ENCODE peak calls at places on chromosomes 12 and 14, in seven cellular contexts. K is neural progenitor cell, J is MM.1S, O is GM23248, X is GM23338, U is HCT116, F is OCI-LY7. P is an unnamed sample.

GRCh38 chr12:104506691-104507401 is 50.1 kb downstream of the CHST11 start:
- DNase-seq in K (no peak), J (no peak), O (no peak), X (peak), U (no peak), F (no peak), P (no peak)

GRCh38 chr14:69553221-69553620 is 21.4 kb downstream of the CCDC177 start:
- DNase-seq in K (no peak), J (no peak), O (peak), X (no peak), U (no peak), F (no peak), P (no peak)

GRCh38 chr14:90828642-90829487 is 12.6 kb upstream of the TTC7B start:
- DNase-seq in K (no peak), J (peak), O (no peak), X (no peak), U (no peak), F (no peak), P (no peak)

GRCh38 chr14:71187633-71188356 is 280.5 kb downstream of the PCNX1 start:
- DNase-seq in K (peak), J (no peak), O (no peak), X (peak), U (no peak), F (no peak), P (peak)

GRCh38 chr12:45704968-45705367 is 24.5 kb upstream of the ARID2 start:
- DNase-seq in K (no peak), J (no peak), O (no peak), X (no peak), U (no peak), F (no peak), P (no peak)

GRCh38 chr12:91685917-91686316 is 459.7 kb downstream of the BTG1 start:
- DNase-seq in K (no peak), J (no peak), O (peak), X (no peak), U (peak), F (no peak), P (peak)

GRCh38 chr14:31902002-31902401 is 175.1 kb upstream of the ARHGAP5 start:
- DNase-seq in K (no peak), J (no peak), O (no peak), X (no peak), U (peak), F (no peak), P (peak)

GRCh38 chr12:89859513-89860220 is 151.0 kb upstream of the ATP2B1 start:
- DNase-seq in K (no peak), J (no peak), O (peak), X (no peak), U (no peak), F (peak), P (peak)

GRCh38 chr14:105074601-105075053 is 9.4 kb upstream of the GPR132 start:
- DNase-seq in K (peak), J (no peak), O (no peak), X (no peak), U (no peak), F (no peak), P (no peak)

GRCh38 chr14:71588028-71588427 is 344.2 kb upstream of the RGS6 start:
- DNase-seq in K (no peak), J (no peak), O (peak), X (no peak), U (no peak), F (no peak), P (no peak)

GRCh38 chr14:104138098-104138890 is at the start of gene KIF26A:
- DNase-seq in K (peak), J (no peak), O (no peak), X (peak), U (peak), F (no peak), P (peak)

GRCh38 chr12:4214912-4215861 is 58.4 kb upstream of the CCND2 start:
- DNase-seq in K (no peak), J (peak), O (no peak), X (no peak), U (no peak), F (no peak), P (no peak)

GRCh38 chr14:88798161-88798560 is 5.4 kb upstream of the EML5 start:
- DNase-seq in K (no peak), J (no peak), O (no peak), X (peak), U (no peak), F (no peak), P (no peak)

GRCh38 chr14:85471156-85471555 is 58.8 kb upstream of the FLRT2 start:
- DNase-seq in K (no peak), J (no peak), O (peak), X (no peak), U (no peak), F (no peak), P (no peak)

GRCh38 chr12:102765736-102766135 is 151.3 kb downstream of the PAH start:
- DNase-seq in K (no peak), J (no peak), O (no peak), X (no peak), U (no peak), F (no peak), P (no peak)

GRCh38 chr12:92403210-92404175 is 257.8 kb upstream of the BTG1 start:
- DNase-seq in K (no peak), J (peak), O (no peak), X (no peak), U (no peak), F (peak), P (no peak)

GRCh38 chr14:90574640-90575131 is 177.9 kb downstream of the CALM1 start:
- DNase-seq in K (no peak), J (no peak), O (no peak), X (no peak), U (no peak), F (no peak), P (no peak)

GRCh38 chr12:69359531-69360347 is at the start of gene YEATS4:
- DNase-seq in K (peak), J (peak), O (peak), X (peak), U (peak), F (peak), P (peak)

GRCh38 chr14:35046751-35047536 is 872 bp downstream of the FAM177A1 start:
- DNase-seq in K (no peak), J (peak), O (peak), X (peak), U (no peak), F (peak), P (peak)

GRCh38 chr12:27960822-27961221 is 11.7 kb downstream of the PTHLH start:
- DNase-seq in K (no peak), J (no peak), O (no peak), X (no peak), U (no peak), F (no peak), P (no peak)

GRCh38 chr12:1448321-1448720 is 146.1 kb downstream of the FBXL14 start:
- DNase-seq in K (no peak), J (no peak), O (no peak), X (no peak), U (no peak), F (no peak), P (no peak)

GRCh38 chr12:52615912-52616311 is 2.4 kb downstream of the KRT73 start:
- DNase-seq in K (no peak), J (no peak), O (no peak), X (no peak), U (no peak), F (no peak), P (no peak)

GRCh38 chr14:77044776-77045569 is 16.5 kb upstream of the IRF2BPL start:
- DNase-seq in K (no peak), J (no peak), O (peak), X (peak), U (no peak), F (no peak), P (peak)

GRCh38 chr14:91374897-91375747 is 42.5 kb downstream of the CCDC88C start:
- DNase-seq in K (peak), J (peak), O (no peak), X (peak), U (no peak), F (peak), P (no peak)

GRCh38 chr12:58302487-58303011 is 361.2 kb downstream of the ATP23 start:
- DNase-seq in K (no peak), J (no peak), O (no peak), X (peak), U (no peak), F (peak), P (peak)

GRCh38 chr12:51823875-51824565 is 24.5 kb downstream of the FIGNL2 start:
- DNase-seq in K (peak), J (peak), O (peak), X (peak), U (peak), F (peak), P (peak)

GRCh38 chr12:3559601-3560294 is 68.7 kb downstream of the PRMT8 start:
- DNase-seq in K (no peak), J (no peak), O (no peak), X (no peak), U (no peak), F (no peak), P (no peak)

GRCh38 chr14:91714805-91715204 is 17.1 kb downstream of the CATSPERB start:
- DNase-seq in K (peak), J (no peak), O (no peak), X (peak), U (no peak), F (no peak), P (no peak)

GRCh38 chr12:45268672-45269406 is 52.9 kb downstream of the ANO6 start:
- DNase-seq in K (peak), J (peak), O (peak), X (peak), U (peak), F (peak), P (peak)

GRCh38 chr12:120630139-120630895 is 10.1 kb upstream of the CABP1 start:
- DNase-seq in K (no peak), J (no peak), O (peak), X (no peak), U (no peak), F (no peak), P (no peak)

GRCh38 chr14:64970776-64971451 is 1.2 kb downstream of the RAB15 start:
- DNase-seq in K (no peak), J (no peak), O (peak), X (peak), U (no peak), F (no peak), P (peak)

GRCh38 chr12:93089805-93090569 is 160.9 kb upstream of the EEA1 start:
- DNase-seq in K (no peak), J (no peak), O (peak), X (no peak), U (peak), F (no peak), P (peak)

GRCh38 chr12:127625372-127625771 is 641.6 kb upstream of the TMEM132C start:
- DNase-seq in K (no peak), J (no peak), O (no peak), X (no peak), U (no peak), F (no peak), P (no peak)

GRCh38 chr12:64819816-64820402 is 4.5 kb upstream of the TBC1D30 start:
- DNase-seq in K (no peak), J (no peak), O (no peak), X (no peak), U (no peak), F (no peak), P (no peak)

GRCh38 chr12:64824500-64825142 is at the start of gene TBC1D30:
- DNase-seq in K (peak), J (peak), O (peak), X (peak), U (no peak), F (no peak), P (peak)

GRCh38 chr12:64824130-64824499 is 332 bp upstream of the TBC1D30 start:
- DNase-seq in K (no peak), J (no peak), O (no peak), X (peak), U (no peak), F (no peak), P (no peak)

GRCh38 chr12:64820593-64820992 is 3.9 kb upstream of the TBC1D30 start:
- DNase-seq in K (no peak), J (no peak), O (no peak), X (no peak), U (no peak), F (no peak), P (peak)

DNA sequence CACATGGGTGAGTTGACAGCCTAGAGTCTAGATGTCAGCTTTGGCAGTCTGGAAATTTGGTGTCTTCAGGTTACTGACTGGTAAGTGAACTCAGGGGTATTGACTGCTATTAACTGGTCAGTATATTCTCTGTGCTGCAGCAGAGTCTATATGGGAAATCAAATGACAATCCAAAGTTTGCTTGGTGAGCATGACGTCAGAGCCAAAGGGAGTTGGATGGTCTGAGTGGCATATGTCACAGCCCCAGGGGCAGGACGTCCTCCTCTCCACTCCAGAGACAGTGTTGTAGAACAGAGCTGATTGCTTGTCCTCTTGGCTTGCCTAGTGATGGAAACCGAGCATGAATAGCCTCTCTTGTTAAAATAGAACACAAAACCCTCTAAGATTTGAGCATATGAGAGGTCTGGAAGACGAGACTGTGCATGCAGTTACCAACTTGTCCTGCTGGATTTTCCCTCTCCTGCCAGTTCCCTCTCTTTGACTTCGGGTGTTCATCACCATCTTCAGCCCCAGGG is 3.3 kb upstream of the TBC1D30 start:
- DNase-seq in K (no peak), J (no peak), O (no peak), X (no peak), U (no peak), F (no peak), P (no peak)
- H3K4me3 ChIP-seq in K (no peak), J (no peak), O (no peak), X (no peak), U (no peak), F (no peak), P (no peak)

DNA sequence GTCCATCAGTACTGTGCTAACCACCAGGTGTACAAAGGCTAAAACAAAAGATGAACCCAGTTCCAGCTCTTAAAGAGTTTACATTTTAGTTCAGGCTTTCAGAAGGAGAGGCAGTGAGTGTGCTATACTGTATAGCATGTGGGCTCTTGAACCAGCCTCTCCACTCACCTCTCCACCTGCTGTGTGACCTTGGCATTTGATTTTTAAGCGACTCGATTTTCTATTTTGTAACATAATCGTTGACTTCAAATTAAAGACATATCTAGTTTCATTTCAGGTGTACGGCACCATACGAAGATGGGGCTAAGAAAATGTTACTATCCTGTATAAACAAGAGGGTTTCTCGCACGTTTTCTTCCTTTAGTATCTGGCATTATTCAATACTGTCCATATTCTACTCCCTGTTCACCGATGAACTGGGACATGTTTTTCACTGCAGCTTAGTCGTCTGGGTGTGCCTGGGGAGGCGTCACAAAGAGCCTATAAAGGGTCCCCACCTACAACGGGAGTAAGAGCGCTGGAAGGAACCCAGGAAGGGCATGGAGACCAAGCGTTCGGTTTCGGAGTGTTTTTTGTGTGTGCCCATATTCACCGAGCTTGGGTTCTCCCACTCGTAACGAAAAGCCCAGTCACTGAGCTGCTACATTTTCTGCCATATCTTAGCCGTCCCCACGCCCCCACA is 752 bp upstream of the USP15 start:
- DNase-seq in K (no peak), J (peak), O (peak), X (peak), U (no peak), F (peak), P (peak)
- TF ChIP-seq EZH2phosphoT487 in K (no peak), J (no peak), O (no peak), X (no peak), U (no peak), F (no peak), P (no peak)

GRCh38 chr12:24861751-24862575 is 86.9 kb downstream of the BCAT1 start:
- DNase-seq in K (no peak), J (peak), O (no peak), X (no peak), U (no peak), F (no peak), P (no peak)
- H3K4me3 ChIP-seq in K (no peak), J (no peak), O (no peak), X (no peak), U (no peak), F (no peak), P (no peak)

DNA sequence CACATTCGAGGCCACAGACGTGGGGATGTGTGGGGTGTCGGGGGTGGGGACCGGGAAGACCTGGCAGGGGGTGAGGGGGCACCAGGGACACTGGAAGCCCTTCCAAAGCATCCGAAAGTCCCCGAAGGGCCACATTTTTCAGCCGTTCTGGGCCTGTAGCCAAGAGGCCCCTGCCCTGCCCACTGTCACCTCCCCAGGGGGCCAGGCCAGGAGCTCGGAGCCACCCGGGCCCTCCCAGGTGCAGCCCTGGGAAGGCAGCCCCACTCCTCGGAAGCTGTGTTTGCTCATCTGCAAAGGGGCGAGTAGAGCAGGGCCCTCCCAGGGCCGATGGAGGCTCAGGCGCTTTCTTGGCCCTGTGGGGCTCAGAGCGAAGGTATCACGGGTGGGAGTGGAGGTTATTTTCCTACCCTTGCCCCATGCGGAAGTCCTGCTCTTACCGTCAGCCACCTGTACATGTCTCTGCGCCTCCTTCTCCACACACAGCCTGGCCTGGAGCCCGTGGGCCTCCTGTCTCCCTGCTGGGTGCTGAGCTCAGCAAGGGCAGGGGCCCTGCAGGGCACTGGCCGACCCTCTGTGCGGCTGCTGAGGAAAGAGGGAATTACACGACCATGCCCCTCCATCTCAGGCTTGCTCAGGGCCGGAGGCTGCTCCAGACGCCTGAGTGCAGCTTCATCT is 27.2 kb downstream of the NOC4L start:
- DNase-seq in K (no peak), J (no peak), O (no peak), X (no peak), U (no peak), F (no peak), P (no peak)
- TF ChIP-seq EZH2phosphoT487 in K (no peak), J (no peak), O (no peak), X (no peak), U (no peak), F (no peak), P (no peak)

GRCh38 chr12:133206390-133206789 is 25.1 kb downstream of the ZNF268 start:
- DNase-seq in K (no peak), J (no peak), O (no peak), X (no peak), U (no peak), F (no peak), P (no peak)

GRCh38 chr12:133203344-133204263 is 22.3 kb downstream of the ZNF268 start:
- DNase-seq in K (no peak), J (no peak), O (peak), X (peak), U (no peak), F (peak), P (no peak)

GRCh38 chr12:133201888-133202287 is 20.6 kb downstream of the ZNF268 start:
- DNase-seq in K (no peak), J (no peak), O (no peak), X (no peak), U (no peak), F (no peak), P (no peak)

GRCh38 chr12:133202493-133203343 is 21.4 kb downstream of the ZNF268 start:
- DNase-seq in K (no peak), J (no peak), O (peak), X (peak), U (no peak), F (peak), P (no peak)

GRCh38 chr12:133204264-133204603 is 22.9 kb downstream of the ZNF268 start:
- DNase-seq in K (no peak), J (no peak), O (peak), X (no peak), U (no peak), F (no peak), P (no peak)
- H3K4me3 ChIP-seq in K (peak), J (no peak), O (peak), X (peak), U (no peak), F (no peak), P (no peak)

GRCh38 chr12:94206886-94207285 is 58.5 kb downstream of the PLXNC1 start:
- DNase-seq in K (no peak), J (no peak), O (no peak), X (no peak), U (no peak), F (no peak), P (peak)
- TF ChIP-seq EZH2phosphoT487 in K (no peak), J (no peak), O (no peak), X (no peak), U (no peak), F (no peak), P (no peak)

GRCh38 chr12:30824311-30824710 is 69.6 kb upstream of the CAPRIN2 start:
- DNase-seq in K (no peak), J (no peak), O (no peak), X (no peak), U (no peak), F (no peak), P (no peak)

GRCh38 chr12:30822385-30823139 is 67.8 kb upstream of the CAPRIN2 start:
- DNase-seq in K (peak), J (peak), O (peak), X (peak), U (no peak), F (no peak), P (no peak)

GRCh38 chr12:30823764-30824163 is 69.0 kb upstream of the CAPRIN2 start:
- DNase-seq in K (no peak), J (no peak), O (no peak), X (peak), U (no peak), F (no peak), P (no peak)

GRCh38 chr12:30825341-30825740 is 70.6 kb upstream of the CAPRIN2 start:
- DNase-seq in K (no peak), J (no peak), O (no peak), X (no peak), U (no peak), F (no peak), P (no peak)

GRCh38 chr12:30823140-30823669 is 68.5 kb upstream of the CAPRIN2 start:
- DNase-seq in K (peak), J (no peak), O (peak), X (peak), U (no peak), F (no peak), P (no peak)
- H3K4me3 ChIP-seq in K (peak), J (no peak), O (peak), X (peak), U (no peak), F (no peak), P (no peak)

DNA sequence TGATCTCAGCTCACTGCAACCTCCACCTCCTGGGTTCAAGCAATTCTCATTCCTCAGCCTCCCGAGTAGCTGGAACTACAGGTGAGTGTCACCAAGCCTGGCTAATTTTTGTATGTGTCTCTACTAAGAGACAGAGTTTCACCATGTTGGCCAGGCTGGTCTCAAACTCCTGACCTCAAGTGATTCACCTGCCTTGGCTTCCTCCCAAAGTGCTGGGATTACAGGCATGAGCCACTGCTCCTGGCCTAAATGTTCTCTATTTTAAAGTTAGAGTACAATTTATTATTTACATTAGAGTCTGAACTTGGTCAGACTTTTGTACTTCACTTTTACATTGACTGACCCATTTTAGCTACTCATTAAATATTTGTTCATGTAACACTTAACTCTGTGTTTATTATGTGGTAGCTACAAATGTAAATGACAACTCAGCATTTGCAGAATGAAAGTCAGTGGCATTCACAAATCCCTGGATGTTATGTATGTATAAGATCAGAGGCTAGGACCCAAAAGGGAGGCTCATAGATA is 409.6 kb downstream of the APAF1 start:
- DNase-seq in K (no peak), J (no peak), O (no peak), X (no peak), U (no peak), F (no peak), P (peak)
- TF ChIP-seq EZH2phosphoT487 in K (no peak), J (no peak), O (no peak), X (no peak), U (no peak), F (no peak), P (no peak)